ENCODE peak calls at places on chromosomes 6 and 20, in seven cellular contexts. One of them, this sample, is unnamed.
A peak's percentile ranks its signal among the peaks of the same experiment; 100 is the strongest.

GRCh38 chr20:62021794-62022419 is 43.8 kb downstream of the TAF4 start:
- DNase-seq in heart left ventricle: no peak
- DNase-seq in right cardiac atrium: peak; percentile 48
- DNase-seq in A549: no peak
- DNase-seq in effector CD4-positive, alpha-beta T cell: no peak
- DNase-seq in effector memory CD4-positive, alpha-beta T cell: no peak
- DNase-seq in T-helper 17 cell: no peak
- DNase-seq in this sample: no peak

GRCh38 chr6:159693894-159694545 is 979 bp upstream of the SOD2 start:
- DNase-seq in right cardiac atrium: no peak
- DNase-seq in effector memory CD4-positive, alpha-beta T cell: peak; percentile 61
- DNase-seq in T-helper 17 cell: peak; percentile 14
- DNase-seq in heart left ventricle: peak; percentile 65
- DNase-seq in effector CD4-positive, alpha-beta T cell: peak; percentile 47
- DNase-seq in A549: no peak
- DNase-seq in this sample: no peak

GRCh38 chr6:11042750-11043551 is 1.2 kb downstream of the ELOVL2 start:
- DNase-seq in T-helper 17 cell: no peak
- DNase-seq in effector CD4-positive, alpha-beta T cell: no peak
- DNase-seq in A549: no peak
- DNase-seq in effector memory CD4-positive, alpha-beta T cell: no peak
- DNase-seq in heart left ventricle: no peak
- DNase-seq in right cardiac atrium: no peak
- DNase-seq in this sample: no peak

GRCh38 chr20:57991211-57991841 is 237.1 kb downstream of the ANKRD60 start:
- DNase-seq in T-helper 17 cell: no peak
- DNase-seq in effector memory CD4-positive, alpha-beta T cell: no peak
- DNase-seq in effector CD4-positive, alpha-beta T cell: no peak
- DNase-seq in heart left ventricle: no peak
- DNase-seq in right cardiac atrium: no peak
- DNase-seq in A549: peak; percentile 72
- DNase-seq in this sample: no peak

GRCh38 chr6:41712651-41713103 is 22.7 kb downstream of the TFEB start:
- DNase-seq in heart left ventricle: peak; percentile 83
- DNase-seq in T-helper 17 cell: no peak
- DNase-seq in effector CD4-positive, alpha-beta T cell: no peak
- DNase-seq in A549: peak; percentile 81
- DNase-seq in effector memory CD4-positive, alpha-beta T cell: no peak
- DNase-seq in right cardiac atrium: peak; percentile 87
- DNase-seq in this sample: no peak

GRCh38 chr20:5766085-5766764 is 16.0 kb downstream of the SHLD1 start:
- DNase-seq in effector memory CD4-positive, alpha-beta T cell: no peak
- DNase-seq in effector CD4-positive, alpha-beta T cell: no peak
- DNase-seq in heart left ventricle: no peak
- DNase-seq in A549: no peak
- DNase-seq in T-helper 17 cell: no peak
- DNase-seq in right cardiac atrium: peak; percentile 60
- DNase-seq in this sample: no peak

GRCh38 chr6:161941565-161941964 is 667.7 kb upstream of the AGPAT4 start:
- DNase-seq in T-helper 17 cell: no peak
- DNase-seq in effector CD4-positive, alpha-beta T cell: no peak
- DNase-seq in effector memory CD4-positive, alpha-beta T cell: no peak
- DNase-seq in right cardiac atrium: no peak
- DNase-seq in heart left ventricle: no peak
- DNase-seq in A549: no peak
- DNase-seq in this sample: no peak

GRCh38 chr20:44092551-44093248 is 94.3 kb downstream of the JPH2 start:
- DNase-seq in effector CD4-positive, alpha-beta T cell: no peak
- DNase-seq in right cardiac atrium: no peak
- DNase-seq in heart left ventricle: no peak
- DNase-seq in A549: no peak
- DNase-seq in T-helper 17 cell: no peak
- DNase-seq in effector memory CD4-positive, alpha-beta T cell: no peak
- DNase-seq in this sample: no peak

GRCh38 chr6:57324538-57324937 is 7.1 kb downstream of the PRIM2 start:
- DNase-seq in effector memory CD4-positive, alpha-beta T cell: no peak
- DNase-seq in heart left ventricle: no peak
- DNase-seq in T-helper 17 cell: no peak
- DNase-seq in effector CD4-positive, alpha-beta T cell: no peak
- DNase-seq in right cardiac atrium: no peak
- DNase-seq in A549: no peak
- DNase-seq in this sample: no peak

GRCh38 chr6:102381203-102381602 is 987.7 kb downstream of the GRIK2 start:
- DNase-seq in heart left ventricle: no peak
- DNase-seq in effector CD4-positive, alpha-beta T cell: no peak
- DNase-seq in A549: no peak
- DNase-seq in right cardiac atrium: no peak
- DNase-seq in T-helper 17 cell: no peak
- DNase-seq in effector memory CD4-positive, alpha-beta T cell: no peak
- DNase-seq in this sample: no peak

GRCh38 chr6:52929321-52930164 is 20.0 kb upstream of the GSTA3 start:
- DNase-seq in right cardiac atrium: no peak
- DNase-seq in effector memory CD4-positive, alpha-beta T cell: no peak
- DNase-seq in heart left ventricle: no peak
- DNase-seq in effector CD4-positive, alpha-beta T cell: no peak
- DNase-seq in A549: peak; percentile 32
- DNase-seq in T-helper 17 cell: no peak
- DNase-seq in this sample: no peak

GRCh38 chr6:112029045-112029822 is 24.7 kb upstream of the CCN6 start:
- DNase-seq in effector memory CD4-positive, alpha-beta T cell: peak; percentile 25
- DNase-seq in effector CD4-positive, alpha-beta T cell: peak; percentile 48
- DNase-seq in heart left ventricle: peak; percentile 56
- DNase-seq in right cardiac atrium: peak; percentile 87
- DNase-seq in A549: peak; percentile 22
- DNase-seq in T-helper 17 cell: peak; percentile 51
- DNase-seq in this sample: no peak

GRCh38 chr6:105882071-105882803 is 203.9 kb upstream of the PRDM1 start:
- DNase-seq in heart left ventricle: no peak
- DNase-seq in effector memory CD4-positive, alpha-beta T cell: no peak
- DNase-seq in A549: no peak
- DNase-seq in T-helper 17 cell: no peak
- DNase-seq in right cardiac atrium: no peak
- DNase-seq in effector CD4-positive, alpha-beta T cell: no peak
- DNase-seq in this sample: no peak

GRCh38 chr6:16540804-16541752 is 220.2 kb downstream of the ATXN1 start:
- DNase-seq in right cardiac atrium: peak; percentile 80
- DNase-seq in A549: no peak
- DNase-seq in heart left ventricle: no peak
- DNase-seq in T-helper 17 cell: no peak
- DNase-seq in effector memory CD4-positive, alpha-beta T cell: no peak
- DNase-seq in effector CD4-positive, alpha-beta T cell: no peak
- DNase-seq in this sample: no peak

GRCh38 chr6:168386973-168387372 is 54.0 kb upstream of the SMOC2 start:
- DNase-seq in T-helper 17 cell: no peak
- DNase-seq in A549: no peak
- DNase-seq in heart left ventricle: no peak
- DNase-seq in right cardiac atrium: no peak
- DNase-seq in effector memory CD4-positive, alpha-beta T cell: no peak
- DNase-seq in effector CD4-positive, alpha-beta T cell: no peak
- DNase-seq in this sample: no peak

GRCh38 chr20:21656299-21657067 is 49.0 kb upstream of the PAX1 start:
- DNase-seq in effector CD4-positive, alpha-beta T cell: no peak
- DNase-seq in A549: no peak
- DNase-seq in effector memory CD4-positive, alpha-beta T cell: no peak
- DNase-seq in right cardiac atrium: no peak
- DNase-seq in heart left ventricle: no peak
- DNase-seq in T-helper 17 cell: no peak
- DNase-seq in this sample: no peak

GRCh38 chr6:3831741-3832530 is 17.2 kb upstream of the FAM50B start:
- DNase-seq in right cardiac atrium: no peak
- DNase-seq in T-helper 17 cell: no peak
- DNase-seq in heart left ventricle: no peak
- DNase-seq in effector CD4-positive, alpha-beta T cell: no peak
- DNase-seq in effector memory CD4-positive, alpha-beta T cell: no peak
- DNase-seq in A549: no peak
- DNase-seq in this sample: no peak

GRCh38 chr6:45388328-45388727 is 10.6 kb upstream of the SUPT3H start:
- DNase-seq in T-helper 17 cell: no peak
- DNase-seq in effector CD4-positive, alpha-beta T cell: no peak
- DNase-seq in right cardiac atrium: no peak
- DNase-seq in A549: no peak
- DNase-seq in heart left ventricle: no peak
- DNase-seq in effector memory CD4-positive, alpha-beta T cell: no peak
- DNase-seq in this sample: no peak

GRCh38 chr6:2956930-2957329 is 14.4 kb downstream of the SERPINB6 start:
- DNase-seq in effector memory CD4-positive, alpha-beta T cell: no peak
- DNase-seq in heart left ventricle: no peak
- DNase-seq in effector CD4-positive, alpha-beta T cell: no peak
- DNase-seq in T-helper 17 cell: no peak
- DNase-seq in A549: no peak
- DNase-seq in right cardiac atrium: peak; percentile 61
- DNase-seq in this sample: no peak

GRCh38 chr6:122049341-122049740 is 350.1 kb upstream of the HSF2 start:
- DNase-seq in effector memory CD4-positive, alpha-beta T cell: no peak
- DNase-seq in effector CD4-positive, alpha-beta T cell: no peak
- DNase-seq in right cardiac atrium: peak; percentile 43
- DNase-seq in T-helper 17 cell: no peak
- DNase-seq in A549: no peak
- DNase-seq in heart left ventricle: no peak
- DNase-seq in this sample: no peak

GRCh38 chr6:32609731-32610640 is 20.3 kb upstream of the HLA-DRB1 start:
- DNase-seq in right cardiac atrium: no peak
- DNase-seq in heart left ventricle: no peak
- DNase-seq in effector memory CD4-positive, alpha-beta T cell: peak; percentile 32
- DNase-seq in T-helper 17 cell: peak; percentile 29
- DNase-seq in A549: peak; percentile 25
- DNase-seq in effector CD4-positive, alpha-beta T cell: peak; percentile 40
- DNase-seq in this sample: peak; percentile 84

GRCh38 chr6:130574146-130574545 is 208.3 kb downstream of the TMEM200A start:
- DNase-seq in effector memory CD4-positive, alpha-beta T cell: no peak
- DNase-seq in effector CD4-positive, alpha-beta T cell: no peak
- DNase-seq in heart left ventricle: no peak
- DNase-seq in T-helper 17 cell: no peak
- DNase-seq in A549: no peak
- DNase-seq in right cardiac atrium: no peak
- DNase-seq in this sample: no peak

GRCh38 chr6:146914563-146915483 is 289.4 kb upstream of the STXBP5 start:
- DNase-seq in A549: peak; percentile 44
- DNase-seq in heart left ventricle: no peak
- DNase-seq in T-helper 17 cell: no peak
- DNase-seq in effector memory CD4-positive, alpha-beta T cell: no peak
- DNase-seq in right cardiac atrium: peak; percentile 47
- DNase-seq in effector CD4-positive, alpha-beta T cell: no peak
- DNase-seq in this sample: no peak

GRCh38 chr20:44704551-44704971 is 10.6 kb upstream of the CCN5 start:
- DNase-seq in effector memory CD4-positive, alpha-beta T cell: no peak
- DNase-seq in A549: no peak
- DNase-seq in effector CD4-positive, alpha-beta T cell: no peak
- DNase-seq in right cardiac atrium: peak; percentile 49
- DNase-seq in T-helper 17 cell: no peak
- DNase-seq in heart left ventricle: no peak
- DNase-seq in this sample: no peak

This sample was measured in GM06990.